ENCODE peak calls at places on chromosomes 5 and 9, in six cellular contexts. J, O, U, R, L and W are unnamed samples.

GRCh38 chr5:147452137-147452838 is 57.6 kb downstream of the DPYSL3 start:
- DNase-seq in J (no peak), O (no peak), U (no peak), R (no peak), L (no peak), W (peak; percentile 55)

GRCh38 chr5:141969783-141970741 is 1.2 kb downstream of the RNF14 start:
- DNase-seq in J (no peak), O (no peak), U (no peak), R (no peak), L (peak; percentile 42), W (no peak)

GRCh38 chr5:174324680-174325079 is 279.2 kb downstream of the NSG2 start:
- DNase-seq in J (no peak), O (no peak), U (no peak), R (peak; percentile 14), L (no peak), W (no peak)

GRCh38 chr5:158390556-158390955 is 531.6 kb upstream of the CLINT1 start:
- DNase-seq in J (no peak), O (peak; percentile 72), U (peak; percentile 45), R (peak; percentile 44), L (no peak), W (no peak)

GRCh38 chr5:95217351-95217750 is 67.5 kb downstream of the MCTP1 start:
- DNase-seq in J (no peak), O (no peak), U (no peak), R (no peak), L (no peak), W (no peak)

GRCh38 chr5:127757576-127757975 is 54.4 kb downstream of the CCDC192 start:
- DNase-seq in J (peak; percentile 23), O (peak; percentile 44), U (peak; percentile 76), R (peak; percentile 74), L (peak; percentile 52), W (peak; percentile 72)

GRCh38 chr9:24189986-24190385 is 355.7 kb downstream of the IZUMO3 start:
- DNase-seq in J (no peak), O (no peak), U (no peak), R (no peak), L (no peak), W (peak; percentile 0)

GRCh38 chr5:107127906-107128305 is 542.8 kb downstream of the EFNA5 start:
- DNase-seq in J (no peak), O (no peak), U (no peak), R (no peak), L (no peak), W (no peak)